ENCODE peak calls at places on chromosomes 7 and 10, in nine cellular contexts. B is CD8-positive, alpha-beta T cell; L is sigmoid colon; T is cardiac muscle cell; A is GM10248; Z is HFFc6; G is PC-9; W is astrocyte of the spinal cord; J is CD14-positive monocyte. C is an unnamed sample.

GRCh38 chr7:22109761-22110160 is 164.1 kb upstream of the CDCA7L start:
- DNase-seq in L (no peak), T (peak; percentile 57), Z (peak; percentile 49), A (peak; percentile 35), W (no peak), J (no peak), B (no peak), G (no peak), C (peak; percentile 22)

GRCh38 chr7:149598721-149599308 is 101.2 kb upstream of the ZNF746 start:
- DNase-seq in G (peak; percentile 63), T (peak; percentile 52), A (peak; percentile 44), Z (peak; percentile 40), W (peak; percentile 25), L (no peak), J (no peak), B (no peak), C (peak; percentile 77)

GRCh38 chr7:148334959-148335577 is 255.5 kb upstream of the C7orf33 start:
- DNase-seq in T (peak; percentile 50), Z (no peak), W (peak; percentile 93), G (no peak), L (no peak), J (no peak), A (no peak), B (no peak), C (no peak)

GRCh38 chr10:116809528-116810500 is 39.5 kb upstream of the ENO4 start:
- DNase-seq in A (no peak), B (no peak), G (peak; percentile 37), Z (peak; percentile 6), L (peak; percentile 48), T (peak; percentile 19), J (no peak), W (no peak), C (no peak)

GRCh38 chr10:43437141-43437860 is 390 bp downstream of the ZNF487 start:
- DNase-seq in Z (no peak), G (no peak), J (no peak), T (peak; percentile 13), W (peak; percentile 22), A (no peak), L (no peak), B (no peak), C (no peak)

GRCh38 chr7:5088906-5089305 is 43.2 kb downstream of the RBAK start:
- DNase-seq in A (no peak), W (no peak), J (no peak), B (no peak), Z (no peak), G (peak; percentile 73), L (no peak), T (no peak), C (no peak)

GRCh38 chr10:112767156-112767555 is 182.9 kb upstream of the TCF7L2 start:
- DNase-seq in J (no peak), W (no peak), Z (no peak), G (no peak), B (no peak), T (no peak), L (no peak), A (no peak), C (no peak)

GRCh38 chr7:43522406-43523156 is 60.3 kb upstream of the STK17A start:
- DNase-seq in Z (peak; percentile 83), A (no peak), L (no peak), B (no peak), W (peak; percentile 76), T (peak; percentile 59), G (no peak), J (no peak), C (no peak)

GRCh38 chr7:135729230-135729629 is 1.2 kb upstream of the SLC13A4 start:
- DNase-seq in G (no peak), L (no peak), Z (no peak), W (no peak), A (no peak), J (no peak), T (no peak), B (no peak), C (no peak)

GRCh38 chr7:123367508-123368122 is 166.8 kb downstream of the IQUB start:
- DNase-seq in J (no peak), A (peak; percentile 53), B (no peak), W (peak; percentile 47), G (peak; percentile 15), L (no peak), T (peak; percentile 69), Z (no peak), C (peak; percentile 38)
- TF ChIP-seq CTCF in J (peak; percentile 48), A (peak; percentile 75), B (no peak), W (peak; percentile 65), G (peak; percentile 81), L (no peak), T (peak; percentile 80), Z (peak; percentile 70), C (peak; percentile 80)

GRCh38 chr10:123021517-123021916 is 12.7 kb downstream of the ACADSB start:
- DNase-seq in Z (peak; percentile 15), L (no peak), B (no peak), J (no peak), A (no peak), W (peak; percentile 14), T (peak; percentile 37), G (no peak), C (no peak)
- TF ChIP-seq CTCF in Z (peak; percentile 55), L (no peak), B (peak; percentile 31), J (peak; percentile 20), A (peak; percentile 49), W (peak; percentile 53), T (peak; percentile 52), G (no peak), C (peak; percentile 58)

GRCh38 chr7:33686001-33686591 is 219.2 kb upstream of the BMPER start:
- DNase-seq in L (no peak), J (no peak), Z (no peak), A (no peak), G (no peak), B (no peak), W (no peak), T (no peak), C (no peak)
- TF ChIP-seq CTCF in L (no peak), J (no peak), Z (no peak), A (no peak), G (no peak), B (no peak), W (no peak), T (no peak), C (no peak)

DNA sequence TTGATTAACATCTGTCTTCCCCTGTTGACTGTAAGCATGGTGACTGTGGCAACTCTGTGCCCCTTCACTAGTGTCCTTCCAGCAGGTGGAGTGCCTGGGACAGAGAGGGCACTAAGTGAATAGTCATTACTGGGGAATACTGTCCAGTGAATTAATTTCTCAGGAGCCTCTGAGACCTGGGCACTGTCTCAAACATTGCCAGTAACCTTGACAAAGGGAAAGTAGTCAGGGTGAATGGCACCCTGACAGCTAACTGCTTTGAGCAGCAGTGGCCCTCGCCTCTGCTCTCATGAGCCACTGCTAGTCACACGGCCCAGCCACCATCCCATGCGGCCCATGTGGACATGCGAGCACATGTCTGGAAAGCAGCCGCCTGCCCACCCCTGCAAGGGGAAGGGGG is 13.1 kb upstream of the GRB10 start:
- DNase-seq in G (peak; percentile 18), A (no peak), T (no peak), J (no peak), Z (no peak), B (no peak), L (no peak), W (no peak), C (no peak)
- TF ChIP-seq CTCF in G (peak; percentile 60), A (no peak), T (no peak), J (no peak), Z (peak; percentile 33), B (no peak), L (no peak), W (peak; percentile 11), C (peak; percentile 60)

DNA sequence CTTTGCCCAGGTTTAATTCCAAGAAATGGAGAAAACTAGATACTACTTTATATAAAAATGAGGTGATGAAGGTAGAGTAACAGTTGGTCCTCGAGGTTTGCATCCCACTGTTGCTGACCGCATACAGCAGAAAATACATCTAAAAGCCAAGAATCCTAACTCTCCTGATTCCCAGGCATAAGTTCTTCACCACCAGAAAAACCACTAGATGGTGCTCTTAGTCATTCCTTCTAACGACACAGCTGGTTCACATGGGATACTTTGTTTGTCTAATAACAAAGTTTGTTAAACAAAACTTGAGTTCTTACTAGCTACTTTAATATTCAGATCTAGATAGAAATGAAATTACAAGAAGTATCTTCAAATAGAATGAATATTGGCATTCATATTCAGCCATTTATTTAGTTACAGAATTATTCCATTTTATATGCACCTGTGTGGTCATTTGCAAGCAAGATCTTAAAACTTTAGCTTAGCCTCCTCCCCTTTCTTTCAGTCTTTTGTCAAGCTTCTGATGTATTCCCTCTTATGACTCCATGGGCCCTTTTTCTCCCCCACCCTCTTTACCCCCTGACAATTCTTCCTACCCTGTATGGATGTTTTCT is 54.1 kb upstream of the CYP26C1 start:
- DNase-seq in A (peak; percentile 14), T (peak; percentile 71), L (no peak), Z (peak; percentile 48), J (no peak), W (peak; percentile 59), G (no peak), B (no peak), C (peak; percentile 38)
- TF ChIP-seq CTCF in A (peak; percentile 52), T (peak; percentile 74), L (no peak), Z (peak; percentile 82), J (peak; percentile 35), W (peak; percentile 77), G (peak; percentile 57), B (no peak), C (peak; percentile 69)

C was measured in LNCaP clone FGC.